ENCODE peak calls at places on chromosomes 6 and 20, in seven cellular contexts. One of them, this sample, is unnamed. For H3K36me3, the result is how much of the 10 kb centered on the place peaks cover.

GRCh38 chr6:90569223-90569622 is 17.6 kb downstream of the MAP3K7 start:
- DNase-seq in GM06990: no peak
- DNase-seq in kidney: no peak
- DNase-seq in psoas muscle: no peak
- DNase-seq in brain microvascular endothelial cell: no peak
- DNase-seq in uterus: no peak
- DNase-seq in Caco-2: no peak
- DNase-seq in this sample: no peak

GRCh38 chr20:24546232-24546892 is 76.9 kb downstream of the SYNDIG1 start:
- DNase-seq in GM06990: no peak
- DNase-seq in kidney: no peak
- DNase-seq in psoas muscle: no peak
- DNase-seq in brain microvascular endothelial cell: no peak
- DNase-seq in uterus: no peak
- DNase-seq in Caco-2: no peak
- DNase-seq in this sample: no peak

GRCh38 chr20:5741089-5741488 is 9.1 kb upstream of the SHLD1 start:
- DNase-seq in GM06990: no peak
- DNase-seq in kidney: no peak
- DNase-seq in psoas muscle: no peak
- DNase-seq in brain microvascular endothelial cell: no peak
- DNase-seq in uterus: no peak
- DNase-seq in Caco-2: no peak
- DNase-seq in this sample: no peak

GRCh38 chr20:17935761-17936160 is 32.8 kb downstream of the SNX5 start:
- DNase-seq in GM06990: no peak
- DNase-seq in kidney: no peak
- DNase-seq in psoas muscle: no peak
- DNase-seq in brain microvascular endothelial cell: no peak
- DNase-seq in uterus: no peak
- DNase-seq in Caco-2: no peak
- DNase-seq in this sample: no peak

GRCh38 chr6:56868687-56869086 is 86.2 kb upstream of the BEND6 start:
- DNase-seq in GM06990: no peak
- DNase-seq in kidney: no peak
- DNase-seq in psoas muscle: no peak
- DNase-seq in brain microvascular endothelial cell: peak
- DNase-seq in uterus: no peak
- DNase-seq in Caco-2: no peak
- DNase-seq in this sample: peak

GRCh38 chr20:16072220-16072619 is 501.0 kb downstream of the KIF16B start:
- DNase-seq in GM06990: no peak
- DNase-seq in kidney: no peak
- DNase-seq in psoas muscle: no peak
- DNase-seq in brain microvascular endothelial cell: no peak
- DNase-seq in uterus: no peak
- DNase-seq in Caco-2: no peak
- DNase-seq in this sample: no peak

GRCh38 chr6:75691012-75691411 is 58.0 kb upstream of the MYO6 start:
- DNase-seq in GM06990: no peak
- DNase-seq in kidney: no peak
- DNase-seq in psoas muscle: no peak
- DNase-seq in brain microvascular endothelial cell: peak
- DNase-seq in uterus: no peak
- DNase-seq in Caco-2: no peak
- DNase-seq in this sample: no peak

GRCh38 chr6:138765896-138766487 is 7.6 kb upstream of the CCDC28A start:
- DNase-seq in GM06990: no peak
- DNase-seq in kidney: no peak
- DNase-seq in psoas muscle: no peak
- DNase-seq in brain microvascular endothelial cell: peak
- DNase-seq in uterus: no peak
- DNase-seq in Caco-2: peak
- DNase-seq in this sample: peak

GRCh38 chr6:112437053-112437452 is 89.9 kb downstream of the RFPL4B start:
- DNase-seq in GM06990: no peak
- DNase-seq in kidney: no peak
- DNase-seq in psoas muscle: no peak
- DNase-seq in brain microvascular endothelial cell: no peak
- DNase-seq in uterus: no peak
- DNase-seq in Caco-2: no peak
- DNase-seq in this sample: no peak

GRCh38 chr6:5125152-5126006 is 40.2 kb downstream of the PPP1R3G start:
- DNase-seq in GM06990: no peak
- DNase-seq in kidney: no peak
- DNase-seq in psoas muscle: no peak
- DNase-seq in brain microvascular endothelial cell: peak
- DNase-seq in uterus: no peak
- DNase-seq in Caco-2: peak
- DNase-seq in this sample: no peak

GRCh38 chr20:44728835-44729342 is 13.7 kb downstream of the CCN5 start:
- DNase-seq in GM06990: no peak
- DNase-seq in kidney: peak
- DNase-seq in psoas muscle: peak
- DNase-seq in brain microvascular endothelial cell: peak
- DNase-seq in uterus: no peak
- DNase-seq in Caco-2: no peak
- DNase-seq in this sample: peak

GRCh38 chr20:63977392-63978276 is 1.8 kb downstream of the SAMD10 start:
- DNase-seq in GM06990: no peak
- DNase-seq in kidney: peak
- DNase-seq in psoas muscle: no peak
- DNase-seq in brain microvascular endothelial cell: peak
- DNase-seq in uterus: no peak
- DNase-seq in Caco-2: no peak
- DNase-seq in this sample: no peak

GRCh38 chr6:137717074-137718073 is 149.7 kb upstream of the TNFAIP3 start:
- DNase-seq in GM06990: no peak
- DNase-seq in kidney: no peak
- DNase-seq in psoas muscle: no peak
- DNase-seq in brain microvascular endothelial cell: no peak
- DNase-seq in uterus: no peak
- DNase-seq in Caco-2: no peak
- DNase-seq in this sample: no peak

GRCh38 chr20:46144626-46145025 is 26.5 kb downstream of the CD40 start:
- DNase-seq in GM06990: no peak
- DNase-seq in kidney: peak
- DNase-seq in psoas muscle: no peak
- DNase-seq in brain microvascular endothelial cell: no peak
- DNase-seq in uterus: no peak
- DNase-seq in Caco-2: no peak
- DNase-seq in this sample: no peak

GRCh38 chr6:130269969-130270635 is 47.4 kb upstream of the SAMD3 start:
- DNase-seq in GM06990: peak
- DNase-seq in kidney: no peak
- DNase-seq in psoas muscle: no peak
- DNase-seq in brain microvascular endothelial cell: no peak
- DNase-seq in uterus: no peak
- DNase-seq in Caco-2: no peak
- DNase-seq in this sample: no peak

GRCh38 chr20:33789109-33789857 is 21.9 kb upstream of the CHMP4B start:
- DNase-seq in GM06990: no peak
- DNase-seq in kidney: peak
- DNase-seq in psoas muscle: peak
- DNase-seq in brain microvascular endothelial cell: peak
- DNase-seq in uterus: peak
- DNase-seq in Caco-2: no peak
- DNase-seq in this sample: peak

DNA sequence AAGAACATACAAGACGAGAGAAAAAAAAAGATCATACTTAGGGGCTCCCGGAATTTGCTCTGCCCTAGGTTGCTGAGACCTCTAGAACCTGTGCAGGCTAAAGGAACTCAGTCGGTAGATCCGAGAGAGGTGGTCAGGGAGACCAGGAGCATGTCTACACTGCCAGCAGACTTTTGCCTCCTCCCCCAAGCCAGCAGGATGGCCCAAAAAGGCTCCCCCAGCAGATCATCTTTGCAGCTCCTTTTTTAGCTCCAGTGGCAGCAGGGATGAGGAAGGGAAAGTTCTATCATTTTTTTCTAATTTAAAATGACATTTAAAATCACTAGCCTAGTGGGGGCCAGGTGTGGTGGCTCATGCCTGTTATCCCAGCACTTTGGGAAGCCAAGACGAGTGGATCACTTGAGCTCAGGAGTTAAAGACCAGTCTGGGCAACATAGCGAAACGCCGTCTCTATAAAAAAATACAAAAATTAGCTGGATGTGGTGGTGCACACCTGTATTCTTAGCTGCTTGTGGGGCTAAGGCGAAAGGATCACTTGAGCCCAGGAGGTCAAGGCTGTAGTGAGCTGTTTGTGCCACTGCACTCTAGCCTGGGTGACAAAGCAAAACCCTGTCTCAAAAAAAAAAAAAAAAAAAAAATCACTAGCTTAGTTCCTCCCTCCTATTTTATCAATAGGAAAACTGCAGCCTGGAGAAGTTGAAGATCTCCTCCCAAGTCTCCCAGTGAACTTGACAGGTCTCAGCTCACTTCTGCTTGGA is 69.3 kb upstream of the MYL9 start:
- DNase-seq in GM06990: no peak
- DNase-seq in kidney: no peak
- DNase-seq in psoas muscle: no peak
- DNase-seq in brain microvascular endothelial cell: no peak
- DNase-seq in uterus: no peak
- DNase-seq in Caco-2: no peak
- DNase-seq in this sample: no peak
- H3K4me3 ChIP-seq in GM06990: no peak
- H3K4me3 ChIP-seq in kidney: no peak
- H3K4me3 ChIP-seq in psoas muscle: peak
- H3K4me3 ChIP-seq in brain microvascular endothelial cell: no peak
- H3K4me3 ChIP-seq in uterus: no peak
- H3K4me3 ChIP-seq in Caco-2: no peak
- H3K4me3 ChIP-seq in this sample: no peak

GRCh38 chr20:3910868-3911267 is 21.7 kb downstream of the PANK2 start:
- DNase-seq in GM06990: no peak
- DNase-seq in kidney: no peak
- DNase-seq in psoas muscle: no peak
- DNase-seq in brain microvascular endothelial cell: no peak
- DNase-seq in uterus: no peak
- DNase-seq in Caco-2: no peak
- DNase-seq in this sample: no peak
- H3K36me3 ChIP-seq in GM06990: under half
- H3K36me3 ChIP-seq in kidney: under half
- H3K36me3 ChIP-seq in psoas muscle: under half
- H3K36me3 ChIP-seq in brain microvascular endothelial cell: half or more
- H3K36me3 ChIP-seq in uterus: under half
- H3K36me3 ChIP-seq in Caco-2: under half
- H3K36me3 ChIP-seq in this sample: under half

GRCh38 chr6:154445417-154445816 is 65.1 kb downstream of the CNKSR3 start:
- DNase-seq in GM06990: no peak
- DNase-seq in kidney: no peak
- DNase-seq in psoas muscle: no peak
- DNase-seq in brain microvascular endothelial cell: no peak
- DNase-seq in uterus: no peak
- DNase-seq in Caco-2: no peak
- DNase-seq in this sample: no peak

GRCh38 chr6:154447929-154448328 is 62.6 kb downstream of the CNKSR3 start:
- DNase-seq in GM06990: no peak
- DNase-seq in kidney: no peak
- DNase-seq in psoas muscle: no peak
- DNase-seq in brain microvascular endothelial cell: peak
- DNase-seq in uterus: no peak
- DNase-seq in Caco-2: no peak
- DNase-seq in this sample: no peak

GRCh38 chr6:154446984-154447383 is 63.5 kb downstream of the CNKSR3 start:
- DNase-seq in GM06990: no peak
- DNase-seq in kidney: no peak
- DNase-seq in psoas muscle: no peak
- DNase-seq in brain microvascular endothelial cell: no peak
- DNase-seq in uterus: no peak
- DNase-seq in Caco-2: no peak
- DNase-seq in this sample: no peak

GRCh38 chr6:154450498-154450897 is 60.0 kb downstream of the CNKSR3 start:
- DNase-seq in GM06990: no peak
- DNase-seq in kidney: no peak
- DNase-seq in psoas muscle: no peak
- DNase-seq in brain microvascular endothelial cell: no peak
- DNase-seq in uterus: no peak
- DNase-seq in Caco-2: no peak
- DNase-seq in this sample: no peak

DNA sequence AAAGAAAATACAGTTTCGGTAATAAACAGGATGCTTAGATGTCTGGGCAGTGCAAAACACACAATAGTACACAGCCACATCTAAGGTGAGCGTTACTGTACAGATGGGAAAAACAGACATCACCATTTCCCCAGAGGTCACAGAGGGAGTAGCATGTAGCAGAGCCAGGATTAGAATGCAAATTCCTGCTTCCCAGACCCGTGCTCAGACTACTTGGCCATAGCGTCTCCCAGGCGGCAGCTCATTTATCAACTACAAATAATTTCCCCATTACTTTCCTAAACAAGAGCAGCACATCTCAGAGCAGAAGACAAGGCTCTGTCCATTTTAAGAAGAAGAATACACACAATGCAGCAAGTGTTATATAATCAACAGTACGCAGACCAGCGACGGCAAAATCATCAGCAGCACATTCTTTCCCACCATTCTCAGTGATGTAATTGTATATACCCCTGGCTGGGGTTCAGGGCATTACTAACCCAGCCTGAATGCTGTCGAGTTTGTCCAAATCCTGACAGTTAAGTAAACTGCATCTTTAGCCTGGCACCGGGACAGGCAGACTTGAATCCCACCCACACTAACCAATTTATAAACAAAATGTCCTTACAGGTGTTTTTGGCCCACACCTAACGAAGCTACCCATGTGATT is 61.9 kb downstream of the CNKSR3 start:
- DNase-seq in GM06990: no peak
- DNase-seq in kidney: no peak
- DNase-seq in psoas muscle: no peak
- DNase-seq in brain microvascular endothelial cell: peak
- DNase-seq in uterus: peak
- DNase-seq in Caco-2: no peak
- DNase-seq in this sample: no peak
- TF ChIP-seq CTCF in GM06990: no peak
- TF ChIP-seq CTCF in kidney: no peak
- TF ChIP-seq CTCF in psoas muscle: peak
- TF ChIP-seq CTCF in brain microvascular endothelial cell: peak
- TF ChIP-seq CTCF in uterus: no peak
- TF ChIP-seq CTCF in Caco-2: peak
- TF ChIP-seq CTCF in this sample: peak

GRCh38 chr6:167345960-167346359 is 21.1 kb downstream of the TTLL2 start:
- DNase-seq in GM06990: no peak
- DNase-seq in kidney: no peak
- DNase-seq in psoas muscle: no peak
- DNase-seq in brain microvascular endothelial cell: no peak
- DNase-seq in uterus: no peak
- DNase-seq in Caco-2: no peak
- DNase-seq in this sample: no peak

GRCh38 chr6:167350322-167350721 is 25.4 kb downstream of the TTLL2 start:
- DNase-seq in GM06990: no peak
- DNase-seq in kidney: peak
- DNase-seq in psoas muscle: no peak
- DNase-seq in brain microvascular endothelial cell: no peak
- DNase-seq in uterus: no peak
- DNase-seq in Caco-2: peak
- DNase-seq in this sample: no peak

GRCh38 chr6:167351656-167352354 is 26.9 kb downstream of the TTLL2 start:
- DNase-seq in GM06990: no peak
- DNase-seq in kidney: no peak
- DNase-seq in psoas muscle: no peak
- DNase-seq in brain microvascular endothelial cell: no peak
- DNase-seq in uterus: no peak
- DNase-seq in Caco-2: no peak
- DNase-seq in this sample: no peak

GRCh38 chr6:167350731-167351655 is 26.1 kb downstream of the TTLL2 start:
- DNase-seq in GM06990: peak
- DNase-seq in kidney: peak
- DNase-seq in psoas muscle: peak
- DNase-seq in brain microvascular endothelial cell: peak
- DNase-seq in uterus: peak
- DNase-seq in Caco-2: peak
- DNase-seq in this sample: no peak

GRCh38 chr6:167349816-167350215 is 24.9 kb downstream of the TTLL2 start:
- DNase-seq in GM06990: no peak
- DNase-seq in kidney: no peak
- DNase-seq in psoas muscle: no peak
- DNase-seq in brain microvascular endothelial cell: no peak
- DNase-seq in uterus: no peak
- DNase-seq in Caco-2: peak
- DNase-seq in this sample: no peak
- H3K4me3 ChIP-seq in GM06990: no peak
- H3K4me3 ChIP-seq in kidney: no peak
- H3K4me3 ChIP-seq in psoas muscle: no peak
- H3K4me3 ChIP-seq in brain microvascular endothelial cell: no peak
- H3K4me3 ChIP-seq in uterus: no peak
- H3K4me3 ChIP-seq in Caco-2: peak
- H3K4me3 ChIP-seq in this sample: no peak

This sample was measured in BJ.